ENCODE peak calls at places on chromosomes 7 and 10, in five cellular contexts. One of them, this sample, is unnamed.
A peak's percentile ranks its signal among the peaks of the same experiment; 100 is the strongest.

GRCh38 chr10:84138478-84139125 is 707 bp upstream of the GHITM start:
- ATAC-seq in pancreas: no peak
- ATAC-seq in activated CD8-positive, alpha-beta memory T cell treated with anti-CD3 and anti-CD28 coated beads, Interleukin-2, amount 10 ng/mL, durations not matched to agents 7 days and 5 days: peak; percentile 52
- ATAC-seq in heart left ventricle: no peak
- ATAC-seq in left cardiac atrium: peak; percentile 5
- ATAC-seq in this sample: peak; percentile 8

GRCh38 chr7:124085168-124085567 is 52.3 kb upstream of the TMEM229A start:
- ATAC-seq in activated CD8-positive, alpha-beta memory T cell treated with anti-CD3 and anti-CD28 coated beads, Interleukin-2, amount 10 ng/mL, durations not matched to agents 7 days and 5 days: no peak
- ATAC-seq in pancreas: peak; percentile 96
- ATAC-seq in heart left ventricle: no peak
- ATAC-seq in left cardiac atrium: no peak
- ATAC-seq in this sample: no peak

GRCh38 chr10:71980181-71981023 is 16.2 kb downstream of the CHST3 start:
- ATAC-seq in left cardiac atrium: peak; percentile 15
- ATAC-seq in pancreas: peak; percentile 51
- ATAC-seq in heart left ventricle: no peak
- ATAC-seq in activated CD8-positive, alpha-beta memory T cell treated with anti-CD3 and anti-CD28 coated beads, Interleukin-2, amount 10 ng/mL, durations not matched to agents 7 days and 5 days: no peak
- ATAC-seq in this sample: no peak

GRCh38 chr7:73870041-73870492 is 9.1 kb downstream of the TMEM270 start:
- ATAC-seq in activated CD8-positive, alpha-beta memory T cell treated with anti-CD3 and anti-CD28 coated beads, Interleukin-2, amount 10 ng/mL, durations not matched to agents 7 days and 5 days: no peak
- ATAC-seq in pancreas: no peak
- ATAC-seq in heart left ventricle: peak; percentile 3
- ATAC-seq in left cardiac atrium: no peak
- ATAC-seq in this sample: no peak

GRCh38 chr7:119974972-119975371 is 298.0 kb upstream of the KCND2 start:
- ATAC-seq in pancreas: no peak
- ATAC-seq in left cardiac atrium: no peak
- ATAC-seq in heart left ventricle: no peak
- ATAC-seq in activated CD8-positive, alpha-beta memory T cell treated with anti-CD3 and anti-CD28 coated beads, Interleukin-2, amount 10 ng/mL, durations not matched to agents 7 days and 5 days: no peak
- ATAC-seq in this sample: no peak

GRCh38 chr7:69250958-69251357 is 347.3 kb upstream of the AUTS2 start:
- ATAC-seq in activated CD8-positive, alpha-beta memory T cell treated with anti-CD3 and anti-CD28 coated beads, Interleukin-2, amount 10 ng/mL, durations not matched to agents 7 days and 5 days: no peak
- ATAC-seq in heart left ventricle: no peak
- ATAC-seq in left cardiac atrium: no peak
- ATAC-seq in pancreas: no peak
- ATAC-seq in this sample: no peak

GRCh38 chr10:89078729-89079672 is 88.4 kb downstream of the FAS start:
- ATAC-seq in left cardiac atrium: no peak
- ATAC-seq in pancreas: no peak
- ATAC-seq in heart left ventricle: no peak
- ATAC-seq in activated CD8-positive, alpha-beta memory T cell treated with anti-CD3 and anti-CD28 coated beads, Interleukin-2, amount 10 ng/mL, durations not matched to agents 7 days and 5 days: no peak
- ATAC-seq in this sample: no peak

GRCh38 chr10:1556496-1556895 is 180.8 kb downstream of the ADARB2 start:
- ATAC-seq in activated CD8-positive, alpha-beta memory T cell treated with anti-CD3 and anti-CD28 coated beads, Interleukin-2, amount 10 ng/mL, durations not matched to agents 7 days and 5 days: no peak
- ATAC-seq in left cardiac atrium: no peak
- ATAC-seq in heart left ventricle: no peak
- ATAC-seq in pancreas: no peak
- ATAC-seq in this sample: no peak

GRCh38 chr7:9945131-9945530 is 1028.5 kb upstream of the PHF14 start:
- ATAC-seq in activated CD8-positive, alpha-beta memory T cell treated with anti-CD3 and anti-CD28 coated beads, Interleukin-2, amount 10 ng/mL, durations not matched to agents 7 days and 5 days: no peak
- ATAC-seq in pancreas: no peak
- ATAC-seq in left cardiac atrium: no peak
- ATAC-seq in heart left ventricle: no peak
- ATAC-seq in this sample: no peak

GRCh38 chr7:155756322-155756721 is 55.9 kb downstream of the SHH start:
- ATAC-seq in pancreas: peak; percentile 17
- ATAC-seq in activated CD8-positive, alpha-beta memory T cell treated with anti-CD3 and anti-CD28 coated beads, Interleukin-2, amount 10 ng/mL, durations not matched to agents 7 days and 5 days: no peak
- ATAC-seq in heart left ventricle: no peak
- ATAC-seq in left cardiac atrium: no peak
- ATAC-seq in this sample: no peak

GRCh38 chr10:60542691-60543090 is 153.0 kb upstream of the ANK3 start:
- ATAC-seq in pancreas: no peak
- ATAC-seq in left cardiac atrium: no peak
- ATAC-seq in activated CD8-positive, alpha-beta memory T cell treated with anti-CD3 and anti-CD28 coated beads, Interleukin-2, amount 10 ng/mL, durations not matched to agents 7 days and 5 days: no peak
- ATAC-seq in heart left ventricle: no peak
- ATAC-seq in this sample: no peak

GRCh38 chr10:124222298-124223000 is 129.1 kb upstream of the CHST15 start:
- ATAC-seq in left cardiac atrium: no peak
- ATAC-seq in heart left ventricle: no peak
- ATAC-seq in pancreas: no peak
- ATAC-seq in activated CD8-positive, alpha-beta memory T cell treated with anti-CD3 and anti-CD28 coated beads, Interleukin-2, amount 10 ng/mL, durations not matched to agents 7 days and 5 days: no peak
- ATAC-seq in this sample: no peak

GRCh38 chr10:62205750-62206399 is 62.8 kb downstream of the RTKN2 start:
- ATAC-seq in pancreas: no peak
- ATAC-seq in activated CD8-positive, alpha-beta memory T cell treated with anti-CD3 and anti-CD28 coated beads, Interleukin-2, amount 10 ng/mL, durations not matched to agents 7 days and 5 days: no peak
- ATAC-seq in left cardiac atrium: no peak
- ATAC-seq in heart left ventricle: no peak
- ATAC-seq in this sample: no peak